ENCODE peak calls at places on chromosome 22, in nine cellular contexts. X is activated CD4-positive, CD25-positive, alpha-beta regulatory T cell treated with anti-CD3 and anti-CD28 coated beads, Interleukin-2, amount 50 U/mL, for 72 hours; G is AG08396; E is activated T-cell treated with anti-CD3 and anti-CD28 coated beads for 1 hour; W is activated CD4-positive, alpha-beta T cell treated with anti-CD3 and anti-CD28 coated beads for 36 hours; H is cardiac muscle cell; T is brain microvascular endothelial cell; A is colonic mucosa; L is GM13977. F is an unnamed sample.

GRCh38 chr22:48936391-48936790 is 891.3 kb downstream of the BRD1 start:
- DNase-seq in X (no peak), G (no peak), E (no peak), W (no peak), H (no peak), T (no peak), A (peak), L (no peak), F (no peak)

GRCh38 chr22:37267128-37267587 is 15.2 kb upstream of the CYTH4 start:
- DNase-seq in X (peak), G (peak), E (peak), W (peak), H (peak), T (no peak), A (peak), L (peak), F (peak)

GRCh38 chr22:36405221-36405631 is 17.5 kb upstream of the MYH9 start:
- DNase-seq in X (no peak), G (no peak), E (no peak), W (peak), H (no peak), T (no peak), A (no peak), L (no peak), F (no peak)

GRCh38 chr22:21762712-21763581 is 27.4 kb upstream of the YPEL1 start:
- DNase-seq in X (no peak), G (no peak), E (no peak), W (peak), H (no peak), T (no peak), A (no peak), L (peak), F (no peak)

GRCh38 chr22:27778299-27779090 is 23.1 kb downstream of the MN1 start:
- DNase-seq in X (no peak), G (no peak), E (no peak), W (no peak), H (no peak), T (no peak), A (no peak), L (no peak), F (no peak)

GRCh38 chr22:44691796-44692661 is 10.0 kb upstream of the PRR5 start:
- DNase-seq in X (no peak), G (no peak), E (no peak), W (no peak), H (no peak), T (no peak), A (no peak), L (no peak), F (no peak)

GRCh38 chr22:41822289-41823057 is 10.4 kb upstream of the SREBF2 start:
- DNase-seq in X (no peak), G (peak), E (no peak), W (peak), H (peak), T (peak), A (no peak), L (peak), F (no peak)

GRCh38 chr22:42060489-42060888 is 10.1 kb downstream of the NAGA start:
- DNase-seq in X (no peak), G (no peak), E (no peak), W (no peak), H (no peak), T (no peak), A (peak), L (no peak), F (no peak)

GRCh38 chr22:40417881-40418280 is 47.5 kb downstream of the SGSM3 start:
- DNase-seq in X (no peak), G (no peak), E (no peak), W (no peak), H (no peak), T (no peak), A (no peak), L (no peak), F (no peak)

GRCh38 chr22:48939441-48940265 is 888.0 kb downstream of the BRD1 start:
- DNase-seq in X (no peak), G (no peak), E (no peak), W (no peak), H (no peak), T (no peak), A (peak), L (no peak), F (no peak)

GRCh38 chr22:27381960-27382742 is 419.4 kb downstream of the MN1 start:
- DNase-seq in X (no peak), G (no peak), E (no peak), W (no peak), H (no peak), T (no peak), A (no peak), L (no peak), F (no peak)

GRCh38 chr22:40853961-40854360 is 2.5 kb downstream of the ST13 start:
- DNase-seq in X (no peak), G (no peak), E (no peak), W (no peak), H (no peak), T (no peak), A (no peak), L (no peak), F (no peak)

GRCh38 chr22:31945478-31945815 is 1.1 kb downstream of the YWHAH start:
- DNase-seq in X (peak), G (no peak), E (no peak), W (peak), H (no peak), T (no peak), A (peak), L (no peak), F (no peak)

GRCh38 chr22:46528121-46528610 is 9.3 kb downstream of the CELSR1 start:
- DNase-seq in X (no peak), G (no peak), E (no peak), W (peak), H (peak), T (peak), A (peak), L (no peak), F (no peak)

GRCh38 chr22:37014835-37015586 is 4.2 kb downstream of the TST start:
- DNase-seq in X (no peak), G (no peak), E (no peak), W (no peak), H (no peak), T (no peak), A (no peak), L (no peak), F (no peak)

F was measured in NCI-H446.